ENCODE peak calls at places on chromosomes 2 and 18, in seven cellular contexts. R is renal cortical epithelial cell; U is HT-29; F is HL-60; K is CD8-positive, alpha-beta T cell; N is activated CD4-positive, alpha-beta T cell treated with anti-CD3 and anti-CD28 coated beads, Interleukin-2, amount 50 U/mL, for 1 hour; J is HT1080. A is an unnamed sample.

GRCh38 chr2:44543773-44544725 is 182.3 kb downstream of the CAMKMT start:
- DNase-seq in K (no peak), J (no peak), R (peak; percentile 90), N (no peak), U (no peak), F (no peak), A (no peak)

GRCh38 chr18:49561377-49562193 is at the start of gene LIPG:
- DNase-seq in K (no peak), N (peak; percentile 8), U (peak; percentile 92), F (peak; percentile 80), J (peak; percentile 21), R (peak; percentile 92), A (no peak)

GRCh38 chr2:168732506-168732905 is 69.9 kb upstream of the NOSTRIN start:
- DNase-seq in F (no peak), N (no peak), U (no peak), R (no peak), K (no peak), J (no peak), A (no peak)

GRCh38 chr18:30987479-30988241 is 54.9 kb downstream of the DSC3 start:
- DNase-seq in N (no peak), R (peak; percentile 69), K (no peak), U (peak; percentile 13), F (no peak), J (peak; percentile 75), A (peak; percentile 85)

GRCh38 chr2:78175642-78176041 is 653.5 kb upstream of the LRRTM4 start:
- DNase-seq in R (no peak), U (no peak), J (no peak), F (no peak), K (no peak), N (no peak), A (no peak)

GRCh38 chr2:168935810-168936581 is 34.9 kb downstream of the G6PC2 start:
- DNase-seq in U (no peak), J (peak; percentile 71), R (peak; percentile 32), F (no peak), K (no peak), N (no peak), A (no peak)

GRCh38 chr18:77635441-77635840 is 385.8 kb downstream of the GALR1 start:
- DNase-seq in K (no peak), J (no peak), U (no peak), F (no peak), N (no peak), R (no peak), A (no peak)

GRCh38 chr2:204665771-204666170 is 120.5 kb downstream of the PARD3B start:
- DNase-seq in K (no peak), F (no peak), J (no peak), U (no peak), R (no peak), N (no peak), A (no peak)

GRCh38 chr18:46469186-46469915 is 187.7 kb downstream of the LOXHD1 start:
- DNase-seq in R (no peak), N (no peak), U (no peak), K (no peak), F (no peak), J (no peak), A (peak; percentile 78)

GRCh38 chr2:135600915-135601314 is 69.6 kb downstream of the R3HDM1 start:
- DNase-seq in K (no peak), R (peak; percentile 16), U (no peak), F (no peak), J (no peak), N (no peak), A (no peak)

GRCh38 chr2:60341151-60341550 is 212.3 kb downstream of the BCL11A start:
- DNase-seq in J (no peak), F (no peak), N (no peak), U (no peak), K (no peak), R (no peak), A (no peak)

A was measured in breast epithelium.